ENCODE peak calls at places on chromosomes 5 and 9, in six cellular contexts. P is lower lobe of right lung; W is NCI-H2029 treated with DMSO at 0.1 percent for 48 hours; Y is T-helper 9 cell; M is CD8-positive, alpha-beta T cell; O is HTR-8/SVneo. T is an unnamed sample.

GRCh38 chr5:16690243-16690839 is 73.5 kb upstream of the RETREG1 start:
- DNase-seq in P (no peak), W (no peak), Y (no peak), M (no peak), O (peak; percentile 88), T (peak; percentile 47)

GRCh38 chr9:34256104-34256503 is 73.0 kb downstream of the KIF24 start:
- DNase-seq in P (no peak), W (no peak), Y (no peak), M (no peak), O (no peak), T (peak; percentile 51)

GRCh38 chr5:67528953-67529352 is 332.4 kb upstream of the CD180 start:
- DNase-seq in P (no peak), W (no peak), Y (no peak), M (no peak), O (no peak), T (no peak)

GRCh38 chr9:100601216-100601615 is 23.3 kb downstream of the CAVIN4 start:
- DNase-seq in P (no peak), W (peak; percentile 78), Y (no peak), M (peak; percentile 16), O (peak; percentile 27), T (peak; percentile 47)

GRCh38 chr5:33725846-33726245 is 165.9 kb downstream of the ADAMTS12 start:
- DNase-seq in P (no peak), W (no peak), Y (no peak), M (no peak), O (no peak), T (no peak)

GRCh38 chr5:61280205-61280604 is 51.9 kb upstream of the ZSWIM6 start:
- DNase-seq in P (no peak), W (peak; percentile 96), Y (no peak), M (no peak), O (no peak), T (no peak)

GRCh38 chr9:73023025-73023541 is 70.2 kb upstream of the ALDH1A1 start:
- DNase-seq in P (no peak), W (peak; percentile 41), Y (peak; percentile 35), M (peak; percentile 52), O (peak; percentile 9), T (peak; percentile 11)

GRCh38 chr5:322281-322941 is 897 bp downstream of the AHRR start:
- DNase-seq in P (no peak), W (no peak), Y (no peak), M (no peak), O (no peak), T (no peak)

GRCh38 chr5:173925449-173926071 is 37.4 kb downstream of the CPEB4 start:
- DNase-seq in P (peak; percentile 51), W (no peak), Y (peak; percentile 23), M (peak; percentile 57), O (peak; percentile 41), T (peak; percentile 16)

GRCh38 chr9:25678846-25679360 is 659 bp upstream of the TUSC1 start:
- DNase-seq in P (no peak), W (no peak), Y (no peak), M (no peak), O (no peak), T (no peak)

GRCh38 chr5:88785396-88786216 is 97.4 kb downstream of the MEF2C start:
- DNase-seq in P (no peak), W (peak; percentile 87), Y (no peak), M (no peak), O (peak; percentile 33), T (no peak)

GRCh38 chr5:132069561-132069960 is 4.0 kb upstream of the CSF2 start:
- DNase-seq in P (no peak), W (no peak), Y (no peak), M (no peak), O (no peak), T (no peak)

GRCh38 chr5:174570662-174571061 is 153.7 kb upstream of the MSX2 start:
- DNase-seq in P (no peak), W (no peak), Y (no peak), M (no peak), O (no peak), T (no peak)

GRCh38 chr5:107512029-107512428 is 158.7 kb downstream of the EFNA5 start:
- DNase-seq in P (no peak), W (no peak), Y (no peak), M (no peak), O (no peak), T (no peak)

GRCh38 chr5:154243736-154244135 is 53.2 kb downstream of the GALNT10 start:
- DNase-seq in P (no peak), W (no peak), Y (no peak), M (no peak), O (no peak), T (no peak)

GRCh38 chr5:111278824-111279504 is 54.8 kb downstream of the CAMK4 start:
- DNase-seq in P (peak; percentile 71), W (peak; percentile 6), Y (peak; percentile 92), M (peak; percentile 87), O (peak; percentile 31), T (peak; percentile 69)

GRCh38 chr9:89249001-89249400 is 62.0 kb upstream of the CKS2 start:
- DNase-seq in P (no peak), W (no peak), Y (no peak), M (no peak), O (no peak), T (no peak)

GRCh38 chr5:172362755-172363154 is 79.2 kb upstream of the UBTD2 start:
- DNase-seq in P (no peak), W (no peak), Y (no peak), M (no peak), O (no peak), T (no peak)

GRCh38 chr9:76333319-76333880 is 60.8 kb downstream of the RFK start:
- DNase-seq in P (no peak), W (no peak), Y (no peak), M (no peak), O (no peak), T (no peak)

GRCh38 chr5:16855475-16855874 is 80.6 kb downstream of the MYO10 start:
- DNase-seq in P (no peak), W (no peak), Y (no peak), M (no peak), O (no peak), T (no peak)

GRCh38 chr5:111469905-111470304 is 42.4 kb downstream of the STARD4 start:
- DNase-seq in P (no peak), W (no peak), Y (no peak), M (no peak), O (no peak), T (no peak)

GRCh38 chr9:4077499-4078102 is 222.3 kb downstream of the GLIS3 start:
- DNase-seq in P (peak; percentile 79), W (peak; percentile 3), Y (peak; percentile 6), M (peak; percentile 28), O (peak; percentile 66), T (peak; percentile 38)

GRCh38 chr5:21397693-21398092 is 1409.7 kb upstream of the CDH18 start:
- DNase-seq in P (no peak), W (no peak), Y (no peak), M (no peak), O (no peak), T (no peak)

GRCh38 chr9:99906403-99907207 is at the start of gene STX17:
- DNase-seq in P (peak; percentile 77), W (peak; percentile 51), Y (peak; percentile 81), M (peak; percentile 83), O (peak; percentile 64), T (peak; percentile 94)

GRCh38 chr9:110748251-110748893 is 79.8 kb downstream of the MUSK start:
- DNase-seq in P (no peak), W (no peak), Y (no peak), M (no peak), O (peak; percentile 24), T (no peak)

GRCh38 chr9:34547960-34548603 is 25.3 kb upstream of the ENHO start:
- DNase-seq in P (peak; percentile 68), W (no peak), Y (peak; percentile 12), M (peak; percentile 30), O (peak; percentile 53), T (peak; percentile 36)

GRCh38 chr5:60633336-60633735 is 66.6 kb downstream of the DEPDC1B start:
- DNase-seq in P (no peak), W (no peak), Y (no peak), M (no peak), O (no peak), T (no peak)

T was measured in germinal center.